ENCODE peak calls at places on chromosome 6, in six cellular contexts. A is GM13976, X is GM12865, P is B cell, Y is tibial nerve, K is RWPE1. T is an unnamed sample.

GRCh38 chr6:38387994-38388393 is 251.7 kb downstream of the BTBD9 start:
- DNase-seq in X (no peak), A (no peak), P (no peak), Y (no peak), K (no peak), T (no peak)

GRCh38 chr6:142846459-142846831 is 98.5 kb downstream of the HIVEP2 start:
- DNase-seq in P (no peak), Y (no peak), A (no peak), X (peak; percentile 49), K (no peak), T (no peak)

GRCh38 chr6:157478926-157479325 is 97.9 kb downstream of the ZDHHC14 start:
- DNase-seq in X (no peak), A (no peak), K (no peak), P (no peak), Y (no peak), T (no peak)

GRCh38 chr6:5767471-5767870 is 239.3 kb downstream of the NRN1 start:
- DNase-seq in P (no peak), Y (no peak), X (no peak), A (no peak), K (no peak), T (no peak)

GRCh38 chr6:39361657-39362486 is 39.4 kb upstream of the KCNK16 start:
- DNase-seq in P (peak; percentile 67), Y (peak; percentile 43), X (peak; percentile 68), A (peak; percentile 86), K (peak; percentile 64), T (peak; percentile 62)

GRCh38 chr6:21831531-21832291 is 238.2 kb downstream of the SOX4 start:
- DNase-seq in P (no peak), Y (no peak), X (no peak), A (no peak), K (no peak), T (no peak)

GRCh38 chr6:111113731-111114438 is 26.6 kb downstream of the SLC16A10 start:
- DNase-seq in A (no peak), X (peak; percentile 13), Y (no peak), K (no peak), P (no peak), T (no peak)

GRCh38 chr6:373773-374724 is 17.5 kb upstream of the IRF4 start:
- DNase-seq in P (no peak), K (no peak), Y (no peak), A (peak; percentile 37), X (no peak), T (no peak)

GRCh38 chr6:32970413-32971244 is 2.2 kb downstream of the BRD2 start:
- DNase-seq in K (peak; percentile 69), P (peak; percentile 82), Y (peak; percentile 77), X (peak; percentile 95), A (peak; percentile 80), T (peak; percentile 67)

GRCh38 chr6:118656822-118657451 is 5.5 kb upstream of the CEP85L start:
- DNase-seq in K (no peak), X (no peak), Y (no peak), P (no peak), A (no peak), T (no peak)

GRCh38 chr6:131924881-131925474 is 26.2 kb downstream of the CCN2 start:
- DNase-seq in K (peak; percentile 34), X (peak; percentile 18), P (peak; percentile 42), Y (no peak), A (peak; percentile 42), T (no peak)

GRCh38 chr6:7996538-7997225 is 67.5 kb downstream of the BLOC1S5 start:
- DNase-seq in P (no peak), K (no peak), A (no peak), Y (no peak), X (no peak), T (no peak)

GRCh38 chr6:157346371-157346770 is 23.1 kb upstream of the TMEM242 start:
- DNase-seq in A (no peak), Y (no peak), P (no peak), K (no peak), X (no peak), T (no peak)

GRCh38 chr6:135633573-135633972 is 136.0 kb upstream of the AHI1 start:
- DNase-seq in A (no peak), Y (no peak), P (no peak), X (no peak), K (no peak), T (no peak)

GRCh38 chr6:147675281-147675680 is 166.8 kb downstream of the SAMD5 start:
- DNase-seq in X (no peak), A (no peak), P (no peak), K (peak; percentile 10), Y (no peak), T (no peak)

GRCh38 chr6:94510877-94511276 is 1066.5 kb upstream of the MANEA start:
- DNase-seq in K (no peak), P (no peak), A (peak; percentile 12), X (no peak), Y (no peak), T (no peak)

GRCh38 chr6:83430606-83431544 is at the start of gene ME1:
- DNase-seq in P (peak; percentile 2), Y (peak; percentile 51), K (peak; percentile 52), A (peak; percentile 83), X (peak; percentile 81), T (peak; percentile 52)

GRCh38 chr6:136063095-136063494 is 187.0 kb downstream of the MTFR2 start:
- DNase-seq in A (no peak), K (no peak), Y (no peak), X (no peak), P (no peak), T (no peak)

GRCh38 chr6:19382676-19383075 is 454.5 kb upstream of the ID4 start:
- DNase-seq in P (no peak), K (no peak), X (no peak), A (no peak), Y (no peak), T (no peak)

GRCh38 chr6:25050356-25050755 is 114.6 kb upstream of the RIPOR2 start:
- DNase-seq in A (no peak), Y (no peak), K (peak; percentile 46), P (peak; percentile 39), X (no peak), T (no peak)

GRCh38 chr6:24600903-24601302 is 45.1 kb downstream of the KIAA0319 start:
- DNase-seq in X (peak; percentile 7), K (no peak), P (no peak), A (no peak), Y (no peak), T (no peak)

GRCh38 chr6:97697450-97697849 is 414.4 kb upstream of the MMS22L start:
- DNase-seq in P (no peak), X (no peak), K (no peak), Y (no peak), A (no peak), T (no peak)

GRCh38 chr6:150363733-150364132 is 5.1 kb upstream of the IYD start:
- DNase-seq in Y (no peak), X (no peak), A (no peak), P (no peak), K (no peak), T (no peak)

GRCh38 chr6:36893976-36894932 is 8.5 kb downstream of the C6orf89 start:
- DNase-seq in A (no peak), K (no peak), Y (no peak), X (no peak), P (no peak), T (no peak)

DNA sequence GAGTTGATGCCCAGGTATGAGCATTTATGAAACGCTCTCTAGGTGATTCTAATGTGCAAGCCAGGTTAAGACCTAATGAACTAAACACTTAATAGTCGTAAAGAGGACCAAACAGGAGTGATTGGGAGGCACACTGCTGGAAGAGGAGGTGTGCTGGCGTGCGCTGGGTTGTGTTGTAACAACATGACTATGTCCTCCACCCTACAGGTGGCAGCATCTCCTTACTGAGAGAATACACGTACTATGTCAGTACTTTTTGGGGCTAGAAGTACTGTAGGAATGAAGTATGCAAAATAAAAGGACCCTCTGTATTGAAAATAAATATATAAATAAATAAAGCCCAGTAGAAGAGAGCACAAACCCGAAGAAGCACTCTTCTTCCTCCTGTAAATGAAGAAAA is 11.9 kb downstream of the C6orf89 start:
- DNase-seq in X (no peak), P (no peak), K (no peak), Y (no peak), A (no peak), T (no peak)
- TF ChIP-seq CTCF in X (no peak), P (no peak), K (no peak), Y (no peak), A (no peak), T (no peak)

DNA sequence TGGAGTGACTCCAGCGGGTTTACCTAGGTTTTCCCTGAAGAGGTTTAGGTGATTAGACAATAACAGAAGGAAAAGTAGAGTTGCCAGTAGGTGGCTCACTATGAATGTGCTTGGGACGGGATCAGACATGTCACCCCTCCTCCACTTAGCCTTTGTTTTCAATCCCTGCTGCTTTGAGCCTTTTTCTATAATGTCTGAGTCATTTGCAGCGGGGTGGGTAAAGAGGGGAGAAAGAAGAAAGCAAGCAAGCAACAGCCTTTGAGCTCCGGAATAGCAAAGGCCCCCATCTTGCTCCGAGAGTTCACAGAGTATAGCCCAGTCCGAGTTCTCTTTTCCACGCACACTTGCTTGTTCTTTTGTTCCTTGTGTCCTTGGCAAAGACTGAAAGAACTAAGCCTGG is 129.1 kb downstream of the PACRG start:
- DNase-seq in K (peak; percentile 54), X (peak; percentile 9), A (no peak), P (no peak), Y (no peak), T (no peak)
- TF ChIP-seq CTCF in K (peak; percentile 67), X (peak; percentile 10), A (no peak), P (no peak), Y (peak; percentile 56), T (peak; percentile 59)

DNA sequence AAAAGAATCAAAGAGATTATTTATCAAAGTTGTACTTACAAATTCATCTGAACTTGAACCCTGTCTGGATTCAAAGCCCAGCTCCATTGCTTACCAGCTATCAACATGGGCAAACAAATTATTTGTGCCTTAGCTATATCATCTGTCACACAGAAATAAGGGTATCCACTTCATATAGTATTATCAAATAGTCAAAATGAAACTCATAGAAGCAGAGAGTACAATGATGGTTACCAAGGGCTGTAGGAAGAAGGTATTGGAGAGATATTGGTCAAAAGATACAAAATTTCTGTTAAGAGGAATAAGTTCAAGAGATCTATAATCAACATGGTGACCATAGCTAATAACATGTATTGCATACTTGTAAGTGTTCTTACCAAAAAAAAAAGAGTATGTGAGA is 87.8 kb upstream of the CCDC28A start:
- DNase-seq in X (no peak), Y (no peak), A (no peak), K (no peak), P (no peak), T (no peak)
- TF ChIP-seq CTCF in X (no peak), Y (no peak), A (no peak), K (no peak), P (no peak), T (no peak)

DNA sequence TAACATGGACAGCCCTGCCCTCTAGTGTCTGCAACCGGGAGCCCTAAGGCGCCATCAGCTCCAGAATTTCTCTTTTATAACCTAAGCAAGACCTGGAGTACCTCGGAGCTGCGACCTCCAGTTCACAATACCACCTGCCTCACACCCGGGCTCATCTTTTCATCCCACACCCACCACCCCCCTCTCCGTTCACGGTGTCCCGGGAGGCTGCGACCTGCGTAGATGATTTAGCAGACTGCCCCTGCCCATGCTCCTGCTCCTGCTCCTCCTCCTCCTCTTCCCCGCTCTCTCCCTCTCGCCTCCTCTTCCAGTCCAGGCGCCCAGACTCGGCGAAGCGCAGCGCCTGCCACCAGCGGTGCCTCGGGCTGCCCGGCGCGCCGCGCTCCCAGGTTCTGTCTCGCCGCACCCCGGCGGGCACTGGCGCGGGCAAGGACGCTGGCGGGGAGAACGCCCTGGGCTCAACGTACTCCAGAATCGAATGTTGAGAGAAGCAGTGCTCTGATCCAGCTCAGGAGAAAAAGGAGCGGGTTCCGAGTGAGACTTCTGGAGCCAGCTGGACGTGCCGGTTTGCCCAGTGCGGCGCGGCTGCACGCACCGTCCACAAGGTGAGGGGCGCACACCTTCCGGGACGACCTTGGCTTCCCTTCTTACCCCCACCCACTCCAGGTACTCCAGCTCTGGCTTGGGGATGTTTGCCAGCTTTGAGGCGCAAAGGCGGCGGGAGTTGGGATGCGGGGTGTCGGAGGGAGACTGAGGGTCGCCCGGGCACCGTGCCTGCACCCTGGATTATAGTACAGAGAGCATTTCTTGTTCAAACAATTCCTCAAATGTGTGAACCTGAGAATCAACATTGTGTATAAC is at the start of gene HTR1E:
- DNase-seq in K (peak; percentile 49), P (peak; percentile 19), A (peak; percentile 72), Y (no peak), X (peak; percentile 48), T (peak; percentile 71)
- TF ChIP-seq CTCF in K (peak; percentile 41), P (peak; percentile 2), A (peak; percentile 47), Y (no peak), X (peak; percentile 60), T (peak; percentile 90)